ENCODE peak calls at places on chromosome 6, in nine cellular contexts. O is HepG2, B is MM.1S, V is body of pancreas, F is esophagus squamous epithelium, C is neural progenitor cell, S is pancreas, Q is right atrium auricular region, E is left lung. Y is an unnamed sample.

GRCh38 chr6:47587503-47587902 is 109.9 kb downstream of the CD2AP start:
- DNase-seq in O (no peak), B (no peak), V (no peak), F (no peak), C (no peak), S (no peak), Q (no peak), E (no peak), Y (no peak)

GRCh38 chr6:84455630-84456029 is 228.2 kb upstream of the CEP162 start:
- DNase-seq in O (no peak), B (no peak), V (no peak), F (no peak), C (no peak), S (no peak), Q (no peak), E (no peak), Y (no peak)

GRCh38 chr6:70724524-70724923 is 56.8 kb downstream of the SMAP1 start:
- DNase-seq in O (no peak), B (no peak), V (no peak), F (no peak), C (no peak), S (no peak), Q (no peak), E (no peak), Y (no peak)

GRCh38 chr6:154343473-154344308 is 12.9 kb downstream of the IPCEF1 start:
- DNase-seq in O (no peak), B (no peak), V (peak; percentile 75), F (no peak), C (peak; percentile 46), S (peak; percentile 52), Q (no peak), E (peak; percentile 72), Y (peak; percentile 89)

GRCh38 chr6:85078071-85078470 is 313.7 kb upstream of the TBX18 start:
- DNase-seq in O (peak; percentile 5), B (no peak), V (no peak), F (no peak), C (no peak), S (no peak), Q (no peak), E (no peak), Y (peak; percentile 15)

GRCh38 chr6:5634525-5634924 is 372.2 kb downstream of the NRN1 start:
- DNase-seq in O (no peak), B (no peak), V (no peak), F (no peak), C (no peak), S (no peak), Q (no peak), E (no peak), Y (no peak)

GRCh38 chr6:21748343-21749063 is 155.0 kb downstream of the SOX4 start:
- DNase-seq in O (no peak), B (no peak), V (no peak), F (no peak), C (no peak), S (no peak), Q (no peak), E (no peak), Y (peak; percentile 60)

GRCh38 chr6:75611702-75612375 is 10.2 kb downstream of the SENP6 start:
- DNase-seq in O (no peak), B (no peak), V (no peak), F (no peak), C (no peak), S (no peak), Q (no peak), E (no peak), Y (no peak)

GRCh38 chr6:5645275-5645674 is 361.4 kb downstream of the NRN1 start:
- DNase-seq in O (no peak), B (no peak), V (no peak), F (no peak), C (no peak), S (no peak), Q (no peak), E (no peak), Y (no peak)

GRCh38 chr6:151109361-151109760 is 130.4 kb upstream of the AKAP12 start:
- DNase-seq in O (no peak), B (no peak), V (no peak), F (no peak), C (no peak), S (no peak), Q (no peak), E (no peak), Y (no peak)

GRCh38 chr6:20540683-20541082 is 6.4 kb downstream of the CDKAL1 start:
- DNase-seq in O (peak; percentile 72), B (no peak), V (no peak), F (no peak), C (no peak), S (no peak), Q (no peak), E (no peak), Y (no peak)

GRCh38 chr6:67717281-67717680 is 917.8 kb upstream of the ADGRB3 start:
- DNase-seq in O (no peak), B (no peak), V (no peak), F (no peak), C (no peak), S (no peak), Q (no peak), E (no peak), Y (no peak)

GRCh38 chr6:83257791-83258190 is 64.6 kb downstream of the RWDD2A start:
- DNase-seq in O (no peak), B (no peak), V (no peak), F (no peak), C (no peak), S (no peak), Q (no peak), E (no peak), Y (no peak)

GRCh38 chr6:12119085-12119588 is 107.0 kb downstream of the HIVEP1 start:
- DNase-seq in O (no peak), B (peak; percentile 94), V (no peak), F (no peak), C (no peak), S (no peak), Q (no peak), E (no peak), Y (peak; percentile 43)

GRCh38 chr6:1091905-1092304 is 220.0 kb upstream of the FOXQ1 start:
- DNase-seq in O (no peak), B (no peak), V (no peak), F (no peak), C (no peak), S (no peak), Q (no peak), E (no peak), Y (no peak)

GRCh38 chr6:1086446-1086845 is 225.5 kb upstream of the FOXQ1 start:
- DNase-seq in O (no peak), B (no peak), V (no peak), F (no peak), C (no peak), S (no peak), Q (no peak), E (no peak), Y (no peak)

GRCh38 chr6:1087112-1087843 is 224.6 kb upstream of the FOXQ1 start:
- DNase-seq in O (no peak), B (no peak), V (peak; percentile 48), F (no peak), C (no peak), S (peak; percentile 52), Q (no peak), E (no peak), Y (no peak)

GRCh38 chr6:1088441-1089001 is 223.4 kb upstream of the FOXQ1 start:
- DNase-seq in O (no peak), B (no peak), V (no peak), F (no peak), C (no peak), S (no peak), Q (no peak), E (no peak), Y (no peak)

GRCh38 chr6:1089860-1090259 is 222.0 kb upstream of the FOXQ1 start:
- DNase-seq in O (no peak), B (no peak), V (no peak), F (no peak), C (no peak), S (no peak), Q (no peak), E (no peak), Y (no peak)
- H3K27ac ChIP-seq in O (no peak overlapping the region), B (no peak overlapping the region), V (no peak overlapping the region), F (no peak overlapping the region), C (no peak overlapping the region), S (no peak overlapping the region), Q (no peak overlapping the region), E (no peak overlapping the region), Y (no peak overlapping the region)

DNA sequence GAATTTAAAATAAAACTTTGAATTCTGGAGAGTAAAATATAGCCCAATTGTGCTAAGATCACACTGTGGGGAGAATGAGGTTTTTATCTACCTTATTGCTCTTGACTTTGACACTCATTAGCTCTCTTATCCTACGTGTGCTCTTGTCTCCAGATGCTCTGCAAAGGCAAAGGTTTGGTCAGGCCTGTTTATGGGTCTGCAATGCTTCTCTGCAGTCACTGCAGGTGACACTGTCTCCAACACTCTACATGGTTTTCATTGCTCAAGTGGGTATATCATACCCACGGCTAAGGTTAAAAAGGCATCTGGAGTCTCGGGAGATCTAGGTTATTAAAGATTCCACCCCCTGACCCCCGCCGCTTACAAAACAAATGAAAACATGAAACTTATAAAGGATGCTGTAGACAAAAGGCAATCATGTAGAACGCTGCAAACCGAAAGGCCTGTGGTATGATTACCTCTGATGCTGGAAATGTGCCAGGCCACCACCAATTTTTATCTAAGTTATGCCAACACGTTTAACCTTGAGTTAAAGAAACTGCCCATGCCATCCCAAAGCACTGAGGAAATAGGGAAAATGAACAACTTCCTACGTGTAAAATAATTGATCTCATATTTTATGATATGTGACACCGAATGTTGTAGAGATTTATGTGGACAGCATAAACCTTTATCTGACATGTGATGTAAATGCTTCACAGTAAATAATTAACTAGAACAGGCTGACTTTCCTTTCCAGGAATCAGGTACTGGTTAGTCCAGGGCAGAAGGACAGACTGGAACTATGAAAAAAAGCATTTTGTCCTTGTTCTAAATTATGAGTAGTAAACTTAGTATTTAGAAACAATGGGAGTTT is 238.2 kb upstream of the NOX3 start:
- DNase-seq in O (no peak), B (no peak), V (peak; percentile 66), F (no peak), C (no peak), S (peak; percentile 36), Q (no peak), E (no peak), Y (no peak)
- H3K27ac ChIP-seq in O (no peak overlapping the region), B (no peak overlapping the region), V (peak overlapping the region; percentile 67), F (no peak overlapping the region), C (no peak overlapping the region), S (no peak overlapping the region), Q (no peak overlapping the region), E (no peak overlapping the region), Y (no peak overlapping the region)

DNA sequence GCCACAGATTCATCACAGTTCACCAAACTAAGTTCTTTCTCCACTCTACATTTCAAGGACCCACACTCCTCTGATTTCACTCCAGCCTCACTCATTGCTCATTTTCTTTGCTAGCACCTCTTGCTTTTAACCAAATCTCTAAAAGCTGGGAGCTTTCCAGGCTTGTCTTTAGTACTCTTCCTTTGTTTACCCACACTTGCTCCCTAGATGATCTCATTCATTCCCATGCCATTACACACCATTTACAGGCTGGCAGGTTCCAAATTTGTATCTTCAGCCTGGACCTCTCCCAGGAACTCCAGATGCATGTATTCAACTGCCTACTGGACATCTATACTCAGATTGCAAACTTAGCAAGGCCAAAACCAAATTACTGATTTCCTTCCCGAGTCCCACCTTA is 5.3 kb upstream of the GUCA1B start:
- DNase-seq in O (peak; percentile 78), B (no peak), V (no peak), F (no peak), C (no peak), S (no peak), Q (no peak), E (no peak), Y (peak; percentile 22)
- H3K27ac ChIP-seq in O (peak overlapping the region; percentile 22), B (no peak overlapping the region), V (no peak overlapping the region), F (no peak overlapping the region), C (no peak overlapping the region), S (no peak overlapping the region), Q (no peak overlapping the region), E (peak overlapping the region; percentile 10), Y (no peak overlapping the region)

GRCh38 chr6:158461954-158462353 is 97.9 kb upstream of the TMEM181 start:
- DNase-seq in O (no peak), B (no peak), V (no peak), F (no peak), C (no peak), S (no peak), Q (no peak), E (no peak), Y (no peak)
- H3K27ac ChIP-seq in O (no peak overlapping the region), B (no peak overlapping the region), V (no peak overlapping the region), F (no peak overlapping the region), C (no peak overlapping the region), S (no peak overlapping the region), Q (no peak overlapping the region), E (no peak overlapping the region), Y (no peak overlapping the region)